ENCODE peak calls at places on chromosomes 16 and 17, in nine cellular contexts. H is AG09309; M is nucleus accumbens; E is T1000; Y is breast epithelium; D is effector memory CD4-positive, alpha-beta T cell; O is left cardiac atrium; U is HEK293T; A is stimulated activated CD4-positive, alpha-beta T cell treated with anti-CD3 and anti-CD28 coated beads, TNF-alpha, amount 100 ng/mL, for 48 hours. G is an unnamed sample.

GRCh38 chr16:73058616-73059409 is 10.9 kb upstream of the ZFHX3 start:
- DNase-seq in H (no peak), M (no peak), E (peak), Y (no peak), D (no peak), O (peak), U (no peak), A (no peak), G (no peak)

GRCh38 chr16:75272097-75272548 is 20.7 kb upstream of the BCAR1 start:
- DNase-seq in H (no peak), M (no peak), E (no peak), Y (no peak), D (no peak), O (no peak), U (no peak), A (no peak), G (no peak)

GRCh38 chr16:81888520-81889394 is 109.7 kb downstream of the PLCG2 start:
- DNase-seq in H (no peak), M (no peak), E (no peak), Y (no peak), D (no peak), O (no peak), U (no peak), A (no peak), G (no peak)

GRCh38 chr16:12539185-12539929 is 264.3 kb downstream of the CPPED1 start:
- DNase-seq in H (peak), M (no peak), E (no peak), Y (no peak), D (no peak), O (no peak), U (no peak), A (peak), G (no peak)

GRCh38 chr17:71905632-71906031 is 215.2 kb upstream of the SOX9 start:
- DNase-seq in H (no peak), M (no peak), E (no peak), Y (no peak), D (no peak), O (no peak), U (peak), A (no peak), G (no peak)

GRCh38 chr17:30332057-30332542 is 1.8 kb downstream of the TMIGD1 start:
- DNase-seq in H (no peak), M (no peak), E (no peak), Y (no peak), D (peak), O (no peak), U (no peak), A (no peak), G (no peak)

GRCh38 chr16:78738557-78738956 is 639.1 kb downstream of the WWOX start:
- DNase-seq in H (no peak), M (no peak), E (no peak), Y (no peak), D (no peak), O (no peak), U (no peak), A (no peak), G (no peak)

GRCh38 chr16:10100829-10101228 is 81.4 kb downstream of the GRIN2A start:
- DNase-seq in H (no peak), M (no peak), E (no peak), Y (no peak), D (no peak), O (no peak), U (no peak), A (no peak), G (no peak)

GRCh38 chr17:82922646-82923045 is 82.8 kb upstream of the ZNF750 start:
- DNase-seq in H (no peak), M (no peak), E (no peak), Y (no peak), D (no peak), O (no peak), U (no peak), A (no peak), G (no peak)

GRCh38 chr16:28001642-28002041 is 61.9 kb downstream of the GSG1L start:
- DNase-seq in H (no peak), M (no peak), E (no peak), Y (no peak), D (no peak), O (no peak), U (no peak), A (no peak), G (no peak)

GRCh38 chr17:41442772-41443171 is 2.0 kb upstream of the KRT38 start:
- DNase-seq in H (peak), M (no peak), E (no peak), Y (no peak), D (no peak), O (no peak), U (no peak), A (no peak), G (no peak)

GRCh38 chr16:69522732-69523404 is 42.9 kb upstream of the NFAT5 start:
- DNase-seq in H (no peak), M (no peak), E (peak), Y (no peak), D (no peak), O (no peak), U (peak), A (no peak), G (no peak)

GRCh38 chr16:31009120-31009519 is 1.3 kb downstream of the STX1B start:
- DNase-seq in H (no peak), M (no peak), E (no peak), Y (no peak), D (no peak), O (no peak), U (no peak), A (no peak), G (no peak)

GRCh38 chr17:56653877-56654276 is 60.4 kb downstream of the NOG start:
- DNase-seq in H (no peak), M (no peak), E (peak), Y (no peak), D (peak), O (no peak), U (peak), A (peak), G (peak)

GRCh38 chr17:72222571-72222970 is 101.8 kb downstream of the SOX9 start:
- DNase-seq in H (no peak), M (no peak), E (no peak), Y (no peak), D (no peak), O (no peak), U (no peak), A (no peak), G (no peak)

GRCh38 chr17:42249681-42250446 is 26.3 kb downstream of the STAT5B start:
- DNase-seq in H (no peak), M (no peak), E (no peak), Y (no peak), D (peak), O (no peak), U (no peak), A (no peak), G (no peak)

GRCh38 chr16:31513126-31513525 is 4.9 kb upstream of the RUSF1 start:
- DNase-seq in H (peak), M (no peak), E (peak), Y (no peak), D (no peak), O (no peak), U (no peak), A (no peak), G (no peak)

GRCh38 chr17:72150632-72151460 is 30.0 kb downstream of the SOX9 start:
- DNase-seq in H (no peak), M (peak), E (no peak), Y (no peak), D (no peak), O (no peak), U (no peak), A (no peak), G (no peak)

GRCh38 chr16:84595052-84595481 is 22.8 kb downstream of the COTL1 start:
- DNase-seq in H (no peak), M (no peak), E (no peak), Y (no peak), D (no peak), O (no peak), U (no peak), A (no peak), G (no peak)

GRCh38 chr16:72848759-72849664 is 198.9 kb downstream of the ZFHX3 start:
- DNase-seq in H (peak), M (peak), E (peak), Y (peak), D (no peak), O (peak), U (peak), A (no peak), G (peak)

GRCh38 chr17:41642252-41643156 is 18.1 kb upstream of the KRT17 start:
- DNase-seq in H (no peak), M (no peak), E (no peak), Y (no peak), D (no peak), O (no peak), U (no peak), A (no peak), G (no peak)

GRCh38 chr17:33017366-33017765 is 25.7 kb downstream of the SPACA3 start:
- DNase-seq in H (no peak), M (no peak), E (no peak), Y (no peak), D (no peak), O (no peak), U (no peak), A (no peak), G (no peak)

G was measured in H54.